ENCODE peak calls at places on chromosomes 16 and 17, in six cellular contexts. B is tibial nerve; Q is activated CD4-positive, alpha-beta T cell treated with anti-CD3 and anti-CD28 coated beads, Interleukin-2, amount 50 U/mL, for 1 hour; W is RPMI8226; A is A673; R is naive B cell. C is an unnamed sample.

GRCh38 chr16:927406-927805 is 43.4 kb downstream of the LMF1 start:
- DNase-seq in B (no peak), Q (no peak), W (no peak), A (no peak), R (no peak), C (no peak)

GRCh38 chr17:29131814-29132682 is 48.1 kb downstream of the MYO18A start:
- DNase-seq in B (no peak), Q (no peak), W (no peak), A (no peak), R (no peak), C (no peak)

GRCh38 chr16:12262454-12263180 is 286.1 kb downstream of the SNX29 start:
- DNase-seq in B (no peak), Q (no peak), W (no peak), A (no peak), R (no peak), C (no peak)

GRCh38 chr16:47778106-47778803 is 317.1 kb downstream of the PHKB start:
- DNase-seq in B (no peak), Q (no peak), W (no peak), A (no peak), R (no peak), C (no peak)

GRCh38 chr17:64020068-64020766 is at the start of gene ICAM2:
- DNase-seq in B (no peak), Q (peak; percentile 85), W (peak; percentile 92), A (no peak), R (peak; percentile 94), C (no peak)

GRCh38 chr17:80970044-80970761 is 21.4 kb upstream of the CHMP6 start:
- DNase-seq in B (no peak), Q (peak; percentile 53), W (peak; percentile 57), A (peak; percentile 41), R (peak; percentile 56), C (no peak)

GRCh38 chr16:901149-901548 is 69.6 kb downstream of the LMF1 start:
- DNase-seq in B (no peak), Q (no peak), W (no peak), A (no peak), R (no peak), C (no peak)

GRCh38 chr17:50884354-50885311 is 18.5 kb upstream of the TOB1 start:
- DNase-seq in B (no peak), Q (no peak), W (no peak), A (no peak), R (no peak), C (no peak)

GRCh38 chr16:66968847-66969246 is 7.8 kb downstream of the CES3 start:
- DNase-seq in B (no peak), Q (no peak), W (no peak), A (no peak), R (no peak), C (no peak)

GRCh38 chr16:68367034-68367433 is 56.2 kb downstream of the PRMT7 start:
- DNase-seq in B (no peak), Q (peak; percentile 44), W (peak; percentile 48), A (peak; percentile 58), R (no peak), C (peak; percentile 66)

C was measured in endothelial cell.